ENCODE peak calls at places on chromosomes 13 and 19, in eight cellular contexts. O, R, K, J, S, I, C and M are unnamed samples.

GRCh38 chr19:6677924-6678689 is 8.1 kb upstream of the TNFSF14 start:
- DNase-seq in O (no peak), R (peak; percentile 36), K (no peak), J (no peak), S (no peak), I (peak; percentile 42), C (peak; percentile 10), M (no peak)

GRCh38 chr19:8445488-8446001 is 770 bp downstream of the HNRNPM start:
- DNase-seq in O (no peak), R (peak; percentile 45), K (no peak), J (peak; percentile 2), S (no peak), I (peak; percentile 31), C (peak; percentile 62), M (no peak)

GRCh38 chr19:1150333-1151036 is 23.6 kb downstream of the SBNO2 start:
- DNase-seq in O (no peak), R (no peak), K (no peak), J (no peak), S (no peak), I (no peak), C (no peak), M (no peak)

GRCh38 chr13:113152894-113153809 is 5.3 kb upstream of the PROZ start:
- DNase-seq in O (no peak), R (peak; percentile 52), K (no peak), J (no peak), S (peak; percentile 71), I (no peak), C (peak; percentile 9), M (no peak)

GRCh38 chr19:16585808-16586476 is 13.7 kb upstream of the SLC35E1 start:
- DNase-seq in O (no peak), R (no peak), K (no peak), J (no peak), S (no peak), I (no peak), C (peak; percentile 24), M (no peak)

GRCh38 chr19:35797663-35798062 is 15.0 kb downstream of the PRODH2 start:
- DNase-seq in O (no peak), R (no peak), K (peak; percentile 55), J (no peak), S (no peak), I (no peak), C (no peak), M (no peak)

GRCh38 chr13:26022538-26023292 is 29.1 kb downstream of the SHISA2 start:
- DNase-seq in O (peak; percentile 56), R (peak; percentile 9), K (no peak), J (no peak), S (no peak), I (no peak), C (no peak), M (no peak)

GRCh38 chr13:110128546-110128945 is 178.4 kb downstream of the COL4A1 start:
- DNase-seq in O (no peak), R (peak; percentile 39), K (no peak), J (no peak), S (no peak), I (no peak), C (no peak), M (no peak)

GRCh38 chr19:38655148-38655824 is 7.8 kb downstream of the ACTN4 start:
- DNase-seq in O (no peak), R (no peak), K (no peak), J (no peak), S (no peak), I (no peak), C (no peak), M (no peak)

GRCh38 chr13:67630640-67631039 is 400.5 kb upstream of the PCDH9 start:
- DNase-seq in O (no peak), R (no peak), K (no peak), J (no peak), S (no peak), I (no peak), C (no peak), M (no peak)

GRCh38 chr13:96632536-96633320 is 361.5 kb downstream of the OXGR1 start:
- DNase-seq in O (no peak), R (peak; percentile 12), K (peak; percentile 13), J (no peak), S (no peak), I (no peak), C (no peak), M (no peak)

GRCh38 chr19:29559743-29560142 is 33.9 kb downstream of the VSTM2B start:
- DNase-seq in O (no peak), R (no peak), K (no peak), J (no peak), S (no peak), I (no peak), C (no peak), M (no peak)

GRCh38 chr13:61078976-61079770 is 336.5 kb downstream of the PCDH20 start:
- DNase-seq in O (no peak), R (no peak), K (no peak), J (no peak), S (no peak), I (no peak), C (no peak), M (no peak)

GRCh38 chr19:16830679-16831078 is 1.5 kb downstream of the SIN3B start:
- DNase-seq in O (no peak), R (peak; percentile 71), K (no peak), J (no peak), S (no peak), I (no peak), C (no peak), M (no peak)

GRCh38 chr13:48142437-48142836 is 47.5 kb upstream of the MED4 start:
- DNase-seq in O (no peak), R (no peak), K (no peak), J (no peak), S (peak; percentile 15), I (no peak), C (no peak), M (no peak)

GRCh38 chr13:75636339-75637095 is 387 bp downstream of the LMO7 start:
- DNase-seq in O (no peak), R (peak; percentile 57), K (peak; percentile 27), J (peak; percentile 5), S (peak; percentile 42), I (peak; percentile 17), C (no peak), M (no peak)

GRCh38 chr19:55693336-55693974 is 18.4 kb downstream of the EPN1 start:
- DNase-seq in O (no peak), R (no peak), K (no peak), J (no peak), S (no peak), I (no peak), C (no peak), M (no peak)

GRCh38 chr19:5170329-5170745 is 170.3 kb downstream of the PTPRS start:
- DNase-seq in O (no peak), R (no peak), K (no peak), J (peak; percentile 20), S (no peak), I (peak; percentile 21), C (peak; percentile 54), M (no peak)

GRCh38 chr19:6238256-6238642 is 41.5 kb downstream of the MLLT1 start:
- DNase-seq in O (no peak), R (peak; percentile 45), K (no peak), J (no peak), S (no peak), I (no peak), C (no peak), M (no peak)

GRCh38 chr19:45739498-45740439 is 6.5 kb downstream of the MEIOSIN start:
- DNase-seq in O (no peak), R (no peak), K (no peak), J (no peak), S (no peak), I (no peak), C (no peak), M (no peak)

GRCh38 chr19:1566392-1567115 is 1.6 kb downstream of the MEX3D start:
- DNase-seq in O (peak; percentile 56), R (peak; percentile 85), K (peak; percentile 78), J (no peak), S (peak; percentile 74), I (no peak), C (no peak), M (peak; percentile 9)

GRCh38 chr19:13160557-13160956 is 10.3 kb downstream of the IER2 start:
- DNase-seq in O (no peak), R (peak; percentile 55), K (no peak), J (no peak), S (no peak), I (no peak), C (no peak), M (no peak)

GRCh38 chr19:12996542-12997094 is 1.3 kb downstream of the NFIX start:
- DNase-seq in O (no peak), R (peak; percentile 45), K (no peak), J (no peak), S (peak; percentile 73), I (no peak), C (no peak), M (no peak)

GRCh38 chr13:29494520-29494919 is 101.0 kb downstream of the SLC7A1 start:
- DNase-seq in O (no peak), R (no peak), K (no peak), J (no peak), S (no peak), I (no peak), C (no peak), M (no peak)

GRCh38 chr13:106349080-106349841 is 186.2 kb downstream of the EFNB2 start:
- DNase-seq in O (no peak), R (peak; percentile 40), K (peak; percentile 5), J (no peak), S (no peak), I (no peak), C (no peak), M (no peak)

GRCh38 chr19:14972676-14973075 is 7.0 kb downstream of the SLC1A6 start:
- DNase-seq in O (no peak), R (no peak), K (peak; percentile 47), J (no peak), S (no peak), I (no peak), C (no peak), M (no peak)

GRCh38 chr19:48544856-48545750 is 6.9 kb upstream of the SULT2B1 start:
- DNase-seq in O (no peak), R (no peak), K (no peak), J (no peak), S (no peak), I (no peak), C (no peak), M (no peak)

GRCh38 chr19:31356587-31357314 is 7.5 kb upstream of the TSHZ3 start:
- DNase-seq in O (no peak), R (no peak), K (no peak), J (no peak), S (no peak), I (peak; percentile 41), C (no peak), M (no peak)

GRCh38 chr19:41887711-41888382 is 4.9 kb downstream of the ARHGEF1 start:
- DNase-seq in O (no peak), R (peak; percentile 60), K (peak; percentile 28), J (peak; percentile 84), S (peak; percentile 94), I (peak; percentile 81), C (peak; percentile 89), M (no peak)

GRCh38 chr13:46288570-46289259 is 77.0 kb downstream of the LRRC63 start:
- DNase-seq in O (no peak), R (peak; percentile 40), K (no peak), J (no peak), S (peak; percentile 16), I (no peak), C (peak; percentile 46), M (no peak)